ENCODE peak calls at places on chromosome 7, in four cellular contexts. O is ovary, J is spleen, I is testis. H is an unnamed sample.
A peak's percentile ranks its signal among the peaks of the same experiment; 100 is the strongest.

GRCh38 chr7:12403287-12404181 is at the start of gene VWDE:
- DNase-seq in O (no peak), I (peak; percentile 52), J (peak; percentile 78), H (no peak)

GRCh38 chr7:5064391-5065106 is 18.9 kb downstream of the RBAK start:
- DNase-seq in I (no peak), J (no peak), O (no peak), H (no peak)

GRCh38 chr7:141704112-141704511 is 2.1 kb upstream of the DENND11 start:
- DNase-seq in J (no peak), O (no peak), I (no peak), H (no peak)

GRCh38 chr7:43649755-43650274 is 66.9 kb downstream of the STK17A start:
- DNase-seq in I (no peak), J (peak; percentile 89), O (no peak), H (no peak)

GRCh38 chr7:27168265-27168947 is 3.1 kb upstream of the HOXA9 start:
- DNase-seq in J (peak; percentile 71), O (no peak), I (no peak), H (no peak)

GRCh38 chr7:69635572-69636190 is 37.4 kb downstream of the AUTS2 start:
- DNase-seq in O (no peak), J (no peak), I (no peak), H (no peak)

GRCh38 chr7:34320926-34321609 is 336.9 kb upstream of the NPSR1 start:
- DNase-seq in I (peak; percentile 84), J (no peak), O (peak; percentile 63), H (peak; percentile 89)

GRCh38 chr7:23468721-23469149 is 1.6 kb downstream of the IGF2BP3 start:
- DNase-seq in I (no peak), J (peak; percentile 78), O (peak; percentile 43), H (no peak)

GRCh38 chr7:43758861-43759683 is 592 bp downstream of the BLVRA start:
- DNase-seq in O (peak; percentile 76), I (no peak), J (peak; percentile 88), H (peak; percentile 92)

GRCh38 chr7:66493235-66494181 is 135.2 kb upstream of the KCTD7 start:
- DNase-seq in O (peak; percentile 99), J (peak; percentile 98), I (peak; percentile 99), H (peak; percentile 99)
- TF ChIP-seq POLR2A in O (peak; percentile 98), J (peak; percentile 91), I (peak; percentile 93), H (peak; percentile 77)

GRCh38 chr7:139525750-139526149 is 2.3 kb downstream of the CLEC2L start:
- DNase-seq in I (no peak), O (no peak), J (no peak), H (no peak)

GRCh38 chr7:139523199-139523941 is at the start of gene CLEC2L:
- DNase-seq in O (no peak), J (no peak), I (no peak), H (no peak)

GRCh38 chr7:139522830-139523198 is 671 bp upstream of the CLEC2L start:
- DNase-seq in I (no peak), O (no peak), J (no peak), H (no peak)

GRCh38 chr7:139525239-139525638 is 1.8 kb downstream of the CLEC2L start:
- DNase-seq in I (no peak), J (no peak), O (no peak), H (no peak)

GRCh38 chr7:139523988-139524815 is 717 bp downstream of the CLEC2L start:
- DNase-seq in O (no peak), I (no peak), J (no peak), H (no peak)
- H3K4me3 ChIP-seq in O (no peak overlapping the region), I (no peak overlapping the region), J (no peak overlapping the region), H (peak overlapping the region; percentile 22)

GRCh38 chr7:71364559-71364958 is 232.6 kb downstream of the GALNT17 start:
- DNase-seq in O (no peak), I (no peak), J (no peak), H (no peak)

GRCh38 chr7:71361633-71362032 is 229.7 kb downstream of the GALNT17 start:
- DNase-seq in I (no peak), J (no peak), O (no peak), H (no peak)

GRCh38 chr7:71363223-71363622 is 231.3 kb downstream of the GALNT17 start:
- DNase-seq in J (no peak), I (no peak), O (no peak), H (no peak)

GRCh38 chr7:71363627-71364026 is 231.7 kb downstream of the GALNT17 start:
- DNase-seq in O (no peak), J (no peak), I (no peak), H (no peak)
- TF ChIP-seq POLR2A in O (no peak), J (no peak), I (no peak), H (no peak)

GRCh38 chr7:96418600-96418999 is 96.7 kb upstream of the SLC25A13 start:
- DNase-seq in I (no peak), J (no peak), O (no peak), H (no peak)

GRCh38 chr7:96417784-96418183 is 95.9 kb upstream of the SLC25A13 start:
- DNase-seq in J (no peak), O (no peak), I (no peak), H (no peak)

GRCh38 chr7:96415293-96415940 is 93.5 kb upstream of the SLC25A13 start:
- DNase-seq in O (no peak), J (no peak), I (no peak), H (no peak)

GRCh38 chr7:96416599-96416998 is 94.7 kb upstream of the SLC25A13 start:
- DNase-seq in J (no peak), O (no peak), I (no peak), H (no peak)

GRCh38 chr7:96414931-96415292 is 93.0 kb upstream of the SLC25A13 start:
- DNase-seq in O (no peak), I (peak; percentile 68), J (no peak), H (no peak)
- H3K4me3 ChIP-seq in O (no peak overlapping the region), I (no peak overlapping the region), J (no peak overlapping the region), H (no peak overlapping the region)

DNA sequence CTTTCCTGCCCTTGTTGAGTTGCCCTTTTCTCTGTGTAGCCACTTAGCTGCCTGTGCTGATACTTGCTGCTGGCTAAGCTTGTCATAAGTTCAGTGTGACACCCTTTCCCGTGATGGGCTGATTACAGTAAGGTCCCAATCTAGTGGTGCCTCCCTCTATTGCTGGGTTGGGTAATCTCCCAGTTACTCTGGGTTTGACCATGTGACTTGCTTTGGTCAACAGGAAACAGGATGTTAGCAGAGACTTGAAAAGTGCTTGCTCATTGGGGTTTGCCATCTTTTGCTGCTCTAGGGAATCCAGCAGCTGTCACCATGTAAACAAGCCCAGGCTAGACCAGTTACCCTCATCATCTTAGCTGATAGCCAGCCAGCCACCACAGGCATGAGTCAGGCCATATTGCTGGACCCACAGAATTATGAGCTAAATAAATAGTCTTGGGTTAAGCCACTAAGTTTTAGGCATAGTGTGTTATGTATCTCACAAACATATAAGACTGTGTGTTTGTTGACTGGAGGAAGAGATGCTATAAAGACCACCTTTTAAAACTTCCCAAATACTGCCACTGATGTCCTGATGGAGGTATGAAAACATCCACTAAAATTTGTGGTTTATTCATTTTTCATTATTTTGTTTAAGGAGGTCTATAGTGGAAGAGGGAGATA is 4.0 kb upstream of the LEP start:
- DNase-seq in I (no peak), J (no peak), O (no peak), H (no peak)
- TF ChIP-seq POLR2A in I (no peak), J (no peak), O (no peak), H (no peak)

DNA sequence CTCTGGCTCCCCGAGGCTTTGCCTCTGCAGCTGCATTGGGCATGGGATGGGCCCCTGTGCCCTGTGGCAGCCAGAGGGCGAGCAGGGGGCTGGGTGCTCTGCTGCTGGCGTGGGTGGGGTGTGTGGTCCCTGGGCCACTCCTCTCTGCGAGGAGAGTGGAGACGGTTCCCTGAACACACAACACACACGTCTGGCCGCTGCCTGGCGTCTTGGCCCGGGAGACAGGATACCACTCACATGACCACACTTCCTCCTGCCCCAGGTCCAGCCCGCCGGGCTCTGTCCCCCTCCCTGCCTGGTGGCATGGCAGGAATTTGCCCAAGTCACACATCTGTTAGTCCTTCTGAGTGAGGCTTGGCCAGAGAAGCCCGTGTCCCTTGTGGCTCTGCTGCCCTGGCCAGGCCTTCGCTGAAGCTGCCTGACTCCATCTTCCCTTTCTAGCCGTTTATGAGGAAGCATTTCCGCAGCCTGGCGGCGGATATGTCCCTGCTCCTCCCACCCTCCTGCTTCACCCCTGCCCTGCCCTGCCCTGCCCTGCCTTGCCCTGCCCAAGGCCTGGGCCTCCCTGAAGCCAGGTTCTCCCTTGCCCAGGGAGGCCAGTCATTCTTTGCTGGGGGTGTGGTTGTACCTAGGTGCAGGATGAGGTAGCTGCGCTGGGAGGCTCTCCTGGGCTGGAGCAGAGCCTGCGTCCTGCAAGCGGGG is 3.0 kb downstream of the BRI3 start:
- DNase-seq in I (peak; percentile 56), O (peak; percentile 52), J (peak; percentile 92), H (peak; percentile 94)
- H3K4me3 ChIP-seq in I (no peak overlapping the region), O (peak overlapping the region; percentile 98), J (peak overlapping the region; percentile 85), H (peak overlapping the region; percentile 99)

GRCh38 chr7:151087247-151088018 is 1.2 kb downstream of the AGAP3 start:
- DNase-seq in J (peak; percentile 88), O (peak; percentile 83), I (peak; percentile 51), H (no peak)
- TF ChIP-seq POLR2A in J (no peak), O (no peak), I (no peak), H (no peak)

GRCh38 chr7:101813414-101814019 is 3.9 kb upstream of the CUX1 start:
- DNase-seq in O (no peak), J (no peak), I (peak; percentile 33), H (no peak)
- H3K4me3 ChIP-seq in O (peak overlapping the region; percentile 47), J (peak overlapping the region; percentile 87), I (peak overlapping the region; percentile 64), H (peak overlapping the region; percentile 93)

H was measured in esophagus muscularis mucosa.